ENCODE peak calls at places on chromosomes 12 and 14, in five cellular contexts. M, Q, E, B and J are unnamed samples.

GRCh38 chr14:20802341-20803084 is at the start of gene RNASE1:
- DNase-seq in Q (no peak), B (no peak), M (no peak), E (peak), J (no peak)

GRCh38 chr14:41607119-41607785 is 576 bp downstream of the LRFN5 start:
- DNase-seq in B (peak), M (peak), Q (no peak), E (no peak), J (no peak)

GRCh38 chr12:27549801-27550652 is 26.0 kb downstream of the PPFIBP1 start:
- DNase-seq in E (peak), M (peak), Q (no peak), B (no peak), J (peak)

GRCh38 chr12:2294651-2295475 is 242.1 kb downstream of the CACNA1C start:
- DNase-seq in Q (no peak), E (no peak), M (peak), B (no peak), J (no peak)

GRCh38 chr12:95790912-95791849 is 617 bp upstream of the NTN4 start:
- DNase-seq in Q (peak), B (no peak), M (peak), E (no peak), J (peak)

GRCh38 chr12:91384391-91384790 is 201.8 kb upstream of the DCN start:
- DNase-seq in M (no peak), Q (no peak), E (no peak), B (no peak), J (no peak)

GRCh38 chr12:53994691-53995310 is 5.2 kb upstream of the HOXC9 start:
- DNase-seq in M (no peak), E (no peak), Q (no peak), B (peak), J (no peak)

GRCh38 chr14:73392329-73393257 is 65.8 kb downstream of the NUMB start:
- DNase-seq in Q (peak), E (no peak), B (no peak), M (no peak), J (no peak)

GRCh38 chr12:57863676-57864075 is 17.1 kb upstream of the CTDSP2 start:
- DNase-seq in E (no peak), Q (no peak), M (no peak), B (no peak), J (no peak)

GRCh38 chr12:96237465-96238077 is 43.4 kb downstream of the ELK3 start:
- DNase-seq in E (peak), B (no peak), Q (no peak), M (peak), J (peak)